ENCODE peak calls at places on chromosomes 11 and 22, in seven cellular contexts. V is left lung, X is fibroblast of pulmonary artery, W is mammary epithelial cell, E is H1, L is bronchial epithelial cell, Y is AG09309. G is an unnamed sample.

GRCh38 chr11:134283461-134284230 is 7.5 kb downstream of the GLB1L3 start:
- DNase-seq in V (no peak), X (no peak), W (no peak), E (no peak), L (no peak), Y (no peak), G (no peak)

GRCh38 chr22:38314992-38315800 is 2.0 kb downstream of the CSNK1E start:
- DNase-seq in V (no peak), X (no peak), W (no peak), E (no peak), L (no peak), Y (no peak), G (no peak)

GRCh38 chr11:92304271-92304670 is 79.7 kb downstream of the FAT3 start:
- DNase-seq in V (no peak), X (no peak), W (no peak), E (no peak), L (no peak), Y (no peak), G (no peak)

GRCh38 chr11:116232364-116232801 is 540.4 kb downstream of the BUD13 start:
- DNase-seq in V (no peak), X (no peak), W (no peak), E (no peak), L (no peak), Y (no peak), G (no peak)

GRCh38 chr11:78688460-78688859 is 113.8 kb upstream of the NARS2 start:
- DNase-seq in V (no peak), X (no peak), W (peak; percentile 66), E (no peak), L (peak; percentile 72), Y (no peak), G (no peak)

GRCh38 chr11:95922099-95922498 is 1.8 kb downstream of the MTMR2 start:
- DNase-seq in V (no peak), X (peak; percentile 30), W (no peak), E (no peak), L (no peak), Y (no peak), G (no peak)

GRCh38 chr11:65606876-65607613 is 7.0 kb downstream of the MAP3K11 start:
- DNase-seq in V (peak; percentile 93), X (peak; percentile 96), W (peak; percentile 43), E (peak; percentile 94), L (peak; percentile 93), Y (peak; percentile 55), G (peak; percentile 67)

GRCh38 chr22:31828739-31829138 is 74.9 kb downstream of the DEPDC5 start:
- DNase-seq in V (no peak), X (no peak), W (peak; percentile 2), E (no peak), L (no peak), Y (no peak), G (no peak)

GRCh38 chr22:23509571-23510302 is 70.4 kb downstream of the IGLL1 start:
- DNase-seq in V (peak; percentile 10), X (peak; percentile 87), W (peak; percentile 3), E (no peak), L (no peak), Y (no peak), G (no peak)

GRCh38 chr11:35082322-35083180 is 56.4 kb upstream of the CD44 start:
- DNase-seq in V (peak; percentile 84), X (peak; percentile 73), W (peak; percentile 86), E (no peak), L (peak; percentile 83), Y (no peak), G (no peak)

GRCh38 chr11:43278302-43278956 is 33.4 kb upstream of the API5 start:
- DNase-seq in V (no peak), X (peak; percentile 52), W (peak; percentile 16), E (no peak), L (peak; percentile 10), Y (no peak), G (no peak)

GRCh38 chr11:120558754-120559431 is 47.3 kb downstream of the GRIK4 start:
- DNase-seq in V (no peak), X (no peak), W (no peak), E (no peak), L (no peak), Y (no peak), G (no peak)

GRCh38 chr22:19886605-19887250 is 32.1 kb upstream of the GNB1L start:
- DNase-seq in V (peak; percentile 87), X (peak; percentile 37), W (peak; percentile 32), E (no peak), L (peak; percentile 90), Y (peak; percentile 69), G (no peak)

GRCh38 chr11:36150986-36151385 is 138.2 kb downstream of the COMMD9 start:
- DNase-seq in V (no peak), X (peak; percentile 60), W (no peak), E (no peak), L (peak; percentile 26), Y (no peak), G (no peak)

GRCh38 chr22:39731481-39731880 is 160.9 kb downstream of the CACNA1I start:
- DNase-seq in V (no peak), X (no peak), W (no peak), E (no peak), L (no peak), Y (no peak), G (no peak)

GRCh38 chr22:39732625-39733024 is 160.9 kb downstream of the ENTHD1 start:
- DNase-seq in V (no peak), X (no peak), W (no peak), E (no peak), L (no peak), Y (no peak), G (no peak)

GRCh38 chr22:39729141-39729934 is 158.8 kb downstream of the CACNA1I start:
- DNase-seq in V (peak; percentile 36), X (no peak), W (no peak), E (no peak), L (no peak), Y (no peak), G (no peak)

GRCh38 chr22:39733191-39733590 is 160.4 kb downstream of the ENTHD1 start:
- DNase-seq in V (no peak), X (no peak), W (no peak), E (no peak), L (no peak), Y (no peak), G (no peak)

DNA sequence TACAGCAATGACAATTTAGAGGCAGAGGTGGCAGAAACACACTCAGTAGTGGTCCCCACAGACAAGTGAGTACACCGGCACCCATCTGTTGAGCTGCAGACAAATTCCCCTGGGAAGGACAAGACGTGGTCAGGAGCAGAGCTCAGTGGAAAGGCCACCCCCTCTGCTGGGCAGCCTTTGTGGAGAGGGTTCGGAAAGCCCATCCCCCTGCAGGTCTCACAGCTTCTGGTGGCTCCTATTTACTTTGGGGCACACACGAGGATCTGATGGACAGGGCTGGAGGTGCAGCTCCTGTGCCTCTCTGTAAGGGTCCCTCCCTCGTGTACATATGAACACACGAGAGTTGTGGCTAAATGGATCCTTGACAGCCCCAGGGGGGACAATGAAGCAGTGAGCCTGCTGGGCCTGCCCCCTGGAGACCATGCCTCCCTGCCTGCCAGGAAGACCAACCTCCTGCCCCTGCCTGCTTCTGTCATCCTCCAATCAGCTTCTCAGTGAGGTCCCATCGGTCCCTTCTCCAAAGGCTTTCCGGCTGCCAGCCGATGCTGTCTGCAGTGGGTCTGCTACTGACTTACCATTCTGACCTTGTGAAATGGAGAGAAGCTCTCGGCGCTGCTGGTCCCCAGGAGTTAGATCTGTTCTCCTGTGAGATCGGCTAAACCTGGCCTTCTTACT is 161.5 kb downstream of the CACNA1I start:
- DNase-seq in V (no peak), X (no peak), W (no peak), E (no peak), L (no peak), Y (no peak), G (no peak)
- TF ChIP-seq CTCF in V (no peak), X (no peak), W (no peak), E (no peak), L (no peak), Y (no peak), G (no peak)

DNA sequence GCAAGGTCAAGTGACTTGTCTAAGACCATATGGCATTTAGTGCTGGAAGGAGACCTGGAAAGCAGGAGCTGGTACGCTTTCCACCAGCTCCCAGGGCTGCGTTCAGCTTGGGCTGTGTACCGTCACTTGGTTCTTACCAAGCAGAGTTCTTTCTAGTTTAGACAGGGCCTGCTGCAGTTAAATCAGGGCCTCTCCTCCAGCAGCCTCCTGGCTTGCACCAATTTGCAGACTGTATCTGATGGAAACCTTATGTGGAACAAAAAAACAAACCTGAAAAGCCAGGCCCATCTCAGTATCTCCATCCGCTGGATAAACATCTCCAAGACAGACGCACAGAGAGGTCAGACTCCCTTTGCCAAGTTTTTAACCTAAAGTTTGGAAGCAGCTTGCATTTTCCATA is 288.5 kb upstream of the SORL1-AS1 start:
- DNase-seq in V (no peak), X (peak; percentile 18), W (no peak), E (no peak), L (no peak), Y (no peak), G (no peak)
- TF ChIP-seq CTCF in V (no peak), X (no peak), W (no peak), E (no peak), L (no peak), Y (no peak), G (no peak)

DNA sequence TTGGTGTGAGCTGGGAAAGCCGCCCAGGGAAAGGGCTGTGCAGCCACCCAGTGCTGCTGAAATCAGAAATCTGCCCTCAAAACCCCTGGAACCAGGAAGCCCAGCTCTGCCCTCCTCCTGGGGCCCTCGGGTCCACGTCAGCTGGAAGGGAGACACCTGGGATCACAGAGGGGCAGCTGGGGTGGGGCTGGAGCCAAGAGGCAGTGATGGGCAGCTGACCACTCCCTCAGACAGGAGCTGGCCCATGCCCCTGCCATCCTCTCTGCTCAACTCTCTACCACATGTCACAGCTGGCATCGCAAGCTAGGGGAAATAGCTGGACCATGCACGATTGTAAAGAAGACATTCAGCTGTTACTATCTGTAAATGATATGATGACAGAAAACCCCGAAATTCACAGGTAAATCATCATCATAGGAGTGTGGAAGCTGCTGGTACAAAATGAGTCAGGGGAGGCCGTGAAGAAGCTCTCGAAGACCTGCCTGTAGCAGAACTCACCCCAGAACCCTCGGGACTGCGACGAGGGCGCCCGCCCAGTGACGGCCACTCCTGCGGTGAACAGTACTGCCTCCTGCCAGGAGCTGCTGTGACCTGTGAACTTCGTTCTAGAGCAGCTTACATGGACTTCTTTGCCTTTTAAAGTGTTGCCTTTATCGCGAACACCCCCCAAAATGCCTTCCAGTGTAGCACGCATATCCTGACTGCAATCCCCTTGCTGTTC is 55.9 kb downstream of the CERK start:
- DNase-seq in V (no peak), X (no peak), W (no peak), E (no peak), L (no peak), Y (no peak), G (no peak)
- TF ChIP-seq CTCF in V (no peak), X (no peak), W (no peak), E (no peak), L (no peak), Y (no peak), G (no peak)

DNA sequence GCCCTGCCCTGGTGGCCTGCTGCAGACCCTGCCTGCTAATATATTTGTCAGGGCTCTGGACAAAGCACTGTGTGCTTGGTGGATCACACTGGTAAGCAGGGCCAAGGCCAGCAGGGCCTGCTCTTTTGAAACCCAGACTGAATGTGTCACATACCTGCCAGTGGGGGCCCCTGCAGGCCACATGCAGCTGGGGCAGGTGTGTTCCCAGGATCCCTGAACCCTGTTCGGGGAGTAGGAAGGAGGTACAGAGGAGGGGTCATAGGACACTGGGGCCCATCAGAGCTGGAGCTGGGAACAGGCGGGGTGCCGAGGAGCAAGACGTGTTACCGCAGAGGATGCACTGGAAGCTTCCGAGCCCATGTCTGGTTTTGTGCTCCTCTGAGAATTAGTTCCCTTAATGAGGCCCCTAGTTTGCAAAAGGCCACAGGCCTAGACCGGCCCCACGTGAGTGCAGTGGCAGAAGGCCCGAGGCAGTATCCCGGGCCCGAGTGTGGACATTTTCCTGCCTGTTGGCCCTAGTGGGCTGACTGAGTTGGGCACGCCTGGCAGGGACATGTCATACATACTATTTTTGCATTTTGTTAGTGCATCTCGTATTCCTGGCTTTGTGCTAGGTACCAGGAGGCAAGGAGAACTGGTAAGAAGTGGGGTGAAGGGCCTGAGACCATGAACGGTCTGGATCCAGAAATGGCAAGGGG is 11.2 kb upstream of the ACR start:
- DNase-seq in V (peak; percentile 60), X (no peak), W (no peak), E (no peak), L (no peak), Y (no peak), G (no peak)
- TF ChIP-seq CTCF in V (no peak), X (no peak), W (peak; percentile 15), E (peak; percentile 36), L (no peak), Y (no peak), G (no peak)

G was measured in progenitor cell of endocrine pancreas.